ENCODE peak calls at places on chromosomes 1 and 21, in seven cellular contexts. U is pancreas; J is neural progenitor cell; W is nephron progenitor cell; X is testis; Z is CD8-positive, alpha-beta T cell; H is endothelial cell. O is an unnamed sample.

GRCh38 chr1:45928486-45929205 is 125.2 kb downstream of the MAST2 start:
- DNase-seq in U (no peak), J (no peak), W (no peak), X (no peak), Z (no peak), H (no peak), O (no peak)

GRCh38 chr1:51560034-51560433 is 41.0 kb upstream of the EPS15 start:
- DNase-seq in U (no peak), J (no peak), W (no peak), X (peak; percentile 37), Z (no peak), H (no peak), O (no peak)

GRCh38 chr21:17527240-17527639 is 14.4 kb downstream of the CXADR start:
- DNase-seq in U (no peak), J (no peak), W (no peak), X (no peak), Z (no peak), H (no peak), O (no peak)

GRCh38 chr1:114902343-114902742 is 47.7 kb downstream of the SYCP1 start:
- DNase-seq in U (no peak), J (no peak), W (no peak), X (no peak), Z (no peak), H (no peak), O (no peak)

GRCh38 chr1:82838066-82838465 is 1037.3 kb downstream of the ADGRL2 start:
- DNase-seq in U (no peak), J (peak; percentile 67), W (no peak), X (no peak), Z (no peak), H (no peak), O (no peak)

GRCh38 chr1:28078680-28079626 is 9.5 kb downstream of the EYA3 start:
- DNase-seq in U (no peak), J (no peak), W (no peak), X (no peak), Z (no peak), H (no peak), O (no peak)

GRCh38 chr1:195738971-195739650 is 869.1 kb downstream of the KCNT2 start:
- DNase-seq in U (no peak), J (no peak), W (no peak), X (no peak), Z (no peak), H (no peak), O (no peak)

GRCh38 chr1:214441119-214441518 is 110.3 kb downstream of the PTPN14 start:
- DNase-seq in U (no peak), J (no peak), W (no peak), X (no peak), Z (no peak), H (no peak), O (no peak)

GRCh38 chr1:2213576-2214505 is 14.3 kb upstream of the SKI start:
- DNase-seq in U (peak; percentile 74), J (no peak), W (no peak), X (peak; percentile 78), Z (no peak), H (no peak), O (no peak)

GRCh38 chr21:36926989-36927695 is 39.3 kb downstream of the HLCS start:
- DNase-seq in U (no peak), J (no peak), W (no peak), X (no peak), Z (no peak), H (no peak), O (no peak)

GRCh38 chr1:235971571-235972315 is 93.1 kb downstream of the NID1 start:
- DNase-seq in U (peak; percentile 77), J (peak; percentile 94), W (peak; percentile 88), X (peak; percentile 96), Z (peak; percentile 89), H (peak; percentile 92), O (peak; percentile 75)

GRCh38 chr21:34967509-34968289 is 81.4 kb downstream of the RUNX1 start:
- DNase-seq in U (no peak), J (no peak), W (no peak), X (no peak), Z (peak; percentile 31), H (no peak), O (no peak)

GRCh38 chr1:1073743-1074587 is at the start of gene RNF223:
- DNase-seq in U (peak; percentile 83), J (no peak), W (peak; percentile 12), X (no peak), Z (no peak), H (no peak), O (no peak)

GRCh38 chr1:168947039-168947438 is 159.5 kb upstream of the ATP1B1 start:
- DNase-seq in U (no peak), J (no peak), W (no peak), X (no peak), Z (no peak), H (no peak), O (no peak)

GRCh38 chr1:18464665-18465050 is 16.1 kb upstream of the KLHDC7A start:
- DNase-seq in U (peak; percentile 83), J (no peak), W (no peak), X (no peak), Z (no peak), H (no peak), O (no peak)

GRCh38 chr1:229556551-229556950 is 2.0 kb downstream of the ABCB10 start:
- DNase-seq in U (no peak), J (no peak), W (no peak), X (no peak), Z (no peak), H (no peak), O (no peak)

DNA sequence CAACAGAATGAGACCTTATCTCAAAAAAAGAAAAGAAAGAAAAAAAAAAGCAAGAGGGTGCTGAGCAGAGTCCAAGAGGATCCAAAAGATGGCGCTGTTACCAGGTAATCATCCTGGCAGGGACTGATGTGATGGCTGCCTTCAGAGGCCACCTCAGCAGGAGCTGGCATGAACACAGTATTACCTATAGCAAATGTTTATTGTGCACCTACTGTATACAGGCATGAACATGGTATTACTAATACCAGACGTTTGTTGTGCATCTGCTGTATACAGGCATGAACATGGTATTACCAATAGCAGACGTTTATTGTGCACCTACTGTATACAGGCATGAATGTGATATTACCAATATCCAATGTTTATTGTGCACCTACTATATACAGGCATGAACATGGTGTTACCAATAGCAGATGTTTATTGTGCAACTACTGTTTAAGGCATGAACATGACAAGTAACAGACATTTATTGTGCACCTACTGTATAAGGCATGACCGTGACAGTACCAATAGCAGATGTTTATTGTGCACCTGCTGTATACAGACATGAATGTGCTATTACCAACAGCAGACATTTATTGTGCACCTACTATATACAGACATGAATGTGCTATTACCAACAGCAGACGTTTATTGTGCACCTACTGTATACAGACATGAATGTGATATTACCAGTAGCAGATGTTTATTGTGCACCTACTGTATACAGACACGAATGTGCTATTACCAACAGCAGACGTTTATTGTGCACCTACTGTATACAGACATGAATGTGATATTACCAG is 115.1 kb upstream of the TMEM51 start:
- DNase-seq in U (no peak), J (peak; percentile 59), W (no peak), X (no peak), Z (no peak), H (peak; percentile 33), O (no peak)
- TF ChIP-seq CTCF in U (no peak), J (peak; percentile 61), W (peak; percentile 39), X (no peak), Z (no peak), H (peak; percentile 41), O (peak; percentile 2)

GRCh38 chr1:179589524-179589923 is 2.1 kb upstream of the TDRD5 start:
- DNase-seq in U (no peak), J (no peak), W (no peak), X (no peak), Z (no peak), H (no peak), O (no peak)

GRCh38 chr1:179591253-179591591 is 410 bp upstream of the TDRD5 start:
- DNase-seq in U (no peak), J (no peak), W (no peak), X (no peak), Z (no peak), H (no peak), O (no peak)

GRCh38 chr1:179590671-179591070 is 961 bp upstream of the TDRD5 start:
- DNase-seq in U (peak; percentile 32), J (no peak), W (no peak), X (no peak), Z (no peak), H (no peak), O (no peak)

GRCh38 chr1:179588425-179589024 is 3.1 kb upstream of the TDRD5 start:
- DNase-seq in U (peak; percentile 34), J (no peak), W (no peak), X (no peak), Z (no peak), H (no peak), O (no peak)

DNA sequence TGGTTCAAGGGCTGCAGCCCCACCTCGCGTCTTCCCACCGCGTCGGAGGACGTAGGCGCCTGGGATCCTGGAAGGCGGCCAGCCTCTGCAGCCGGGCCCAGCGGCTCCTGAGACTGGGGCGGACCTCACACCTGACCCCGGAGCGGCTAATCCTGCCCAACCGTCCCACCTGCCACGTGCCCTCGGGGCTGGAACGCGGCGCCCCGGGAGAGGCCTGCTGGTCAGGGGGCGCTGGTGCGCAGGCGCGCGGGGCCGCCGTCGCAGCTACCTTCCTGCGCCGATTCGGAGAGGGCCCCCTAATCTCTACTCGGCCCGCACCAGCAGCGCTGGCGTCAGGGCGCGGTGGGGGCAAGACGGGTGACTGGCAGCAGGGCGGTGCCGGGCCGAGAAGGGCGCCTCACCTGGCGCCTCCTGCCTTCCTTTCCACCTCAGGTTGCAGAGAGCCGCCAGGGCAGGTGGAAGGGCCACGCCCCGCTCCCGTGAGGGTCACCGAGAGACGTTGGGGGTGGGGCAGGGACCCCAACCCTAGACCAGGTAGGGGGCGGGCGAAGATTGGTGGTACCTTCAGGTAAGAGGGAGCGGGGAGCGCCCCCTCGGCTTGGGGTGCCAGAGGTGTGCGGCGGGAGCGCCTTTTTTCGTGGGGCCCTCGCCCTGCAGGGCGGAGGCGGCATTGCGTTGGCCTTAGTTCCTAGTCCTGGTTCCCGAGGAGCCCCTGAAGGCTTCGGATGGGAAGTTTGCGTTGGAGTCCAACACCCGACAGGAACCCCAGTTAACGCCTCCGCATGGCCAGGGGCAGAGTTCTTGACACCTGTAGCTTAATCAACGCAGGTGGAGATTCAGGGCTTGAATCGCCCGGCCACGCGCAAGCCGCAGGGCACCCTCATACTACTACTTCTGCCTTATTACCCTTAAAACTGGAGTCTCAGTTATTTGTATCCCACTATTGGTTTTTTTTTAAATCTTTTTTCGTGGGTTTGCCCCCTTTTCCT is at the start of gene TDRD5:
- DNase-seq in U (peak; percentile 81), J (peak; percentile 10), W (no peak), X (peak; percentile 61), Z (no peak), H (peak; percentile 33), O (no peak)
- TF ChIP-seq CTCF in U (no peak), J (no peak), W (no peak), X (no peak), Z (no peak), H (peak; percentile 31), O (no peak)

GRCh38 chr21:20443558-20444155 is 554.6 kb upstream of the NCAM2 start:
- DNase-seq in U (no peak), J (peak; percentile 56), W (peak; percentile 10), X (no peak), Z (no peak), H (no peak), O (no peak)
- TF ChIP-seq CTCF in U (peak; percentile 39), J (peak; percentile 76), W (peak; percentile 92), X (no peak), Z (no peak), H (peak; percentile 92), O (no peak)

GRCh38 chr1:147080671-147081394 is 91.4 kb downstream of the PRKAB2 start:
- DNase-seq in U (peak; percentile 29), J (no peak), W (peak; percentile 35), X (no peak), Z (no peak), H (no peak), O (no peak)
- TF ChIP-seq CTCF in U (no peak), J (peak; percentile 20), W (no peak), X (no peak), Z (no peak), H (no peak), O (no peak)